ENCODE peak calls at places on chromosomes 6 and 20, in eight cellular contexts. Y, C, D, J, K, V, Q and S are unnamed samples.

GRCh38 chr6:14658030-14658429 is 540.5 kb downstream of the CD83 start:
- DNase-seq in Y (no peak), Q (no peak), D (no peak), J (no peak), K (no peak), V (no peak), C (no peak), S (no peak)

GRCh38 chr6:164122109-164122508 is 707.6 kb downstream of the QKI start:
- DNase-seq in K (no peak), Q (no peak), V (no peak), J (no peak), C (no peak), D (no peak), Y (no peak), S (no peak)

GRCh38 chr6:71288228-71289038 is at the start of gene OGFRL1:
- DNase-seq in D (peak; percentile 70), C (peak; percentile 77), J (peak; percentile 84), K (peak; percentile 50), V (no peak), Q (no peak), Y (peak; percentile 64), S (peak; percentile 87)

GRCh38 chr6:42211726-42212125 is 5.9 kb downstream of the MRPS10 start:
- DNase-seq in K (no peak), D (no peak), C (no peak), Y (no peak), Q (no peak), J (no peak), V (no peak), S (no peak)

GRCh38 chr20:39010496-39010895 is 48.4 kb downstream of the DHX35 start:
- DNase-seq in J (no peak), C (peak; percentile 55), Y (no peak), Q (no peak), K (peak; percentile 13), V (no peak), D (no peak), S (no peak)

GRCh38 chr20:50198716-50199115 is 8.1 kb downstream of the CEBPB start:
- DNase-seq in V (no peak), Q (no peak), D (no peak), Y (no peak), J (no peak), C (no peak), K (no peak), S (no peak)

GRCh38 chr20:20547221-20547875 is 165.1 kb downstream of the RALGAPA2 start:
- DNase-seq in D (no peak), J (no peak), Q (no peak), K (no peak), Y (no peak), V (no peak), C (no peak), S (no peak)

GRCh38 chr20:39210331-39211074 is 248.4 kb downstream of the DHX35 start:
- DNase-seq in V (no peak), K (no peak), D (no peak), J (no peak), Y (no peak), C (no peak), Q (no peak), S (no peak)

GRCh38 chr6:3455121-3455489 is 1.7 kb downstream of the SLC22A23 start:
- DNase-seq in K (no peak), J (no peak), V (no peak), Y (no peak), C (no peak), D (no peak), Q (no peak), S (no peak)

GRCh38 chr6:19836799-19837510 is at the start of gene ID4:
- DNase-seq in J (peak; percentile 98), D (peak; percentile 86), Q (no peak), V (peak; percentile 90), Y (peak; percentile 96), C (peak; percentile 99), K (peak; percentile 19), S (no peak)

GRCh38 chr6:106448000-106448426 is 87.5 kb downstream of the CRYBG1 start:
- DNase-seq in C (no peak), J (no peak), K (no peak), Y (no peak), D (no peak), V (no peak), Q (no peak), S (peak; percentile 19)

GRCh38 chr6:6946477-6947145 is 161.2 kb upstream of the RREB1 start:
- DNase-seq in Q (no peak), Y (no peak), J (no peak), V (no peak), C (no peak), D (no peak), K (no peak), S (no peak)

GRCh38 chr6:28816909-28817807 is 106.6 kb downstream of the TRIM27 start:
- DNase-seq in D (no peak), Y (no peak), J (no peak), Q (peak; percentile 63), V (no peak), C (peak; percentile 86), K (no peak), S (peak; percentile 37)

GRCh38 chr6:158255974-158256601 is 56.2 kb upstream of the TULP4 start:
- DNase-seq in D (no peak), V (no peak), Y (no peak), C (no peak), J (no peak), K (no peak), Q (no peak), S (no peak)

GRCh38 chr6:54100411-54101006 is 10.7 kb upstream of the MLIP start:
- DNase-seq in Q (no peak), V (no peak), J (no peak), K (no peak), Y (no peak), C (no peak), D (no peak), S (no peak)